ENCODE peak calls at places on chromosomes 4 and X, in nine cellular contexts. One of them, this sample, is unnamed.

GRCh38 chr4:186021461-186022167 is 47.3 kb upstream of the TLR3 start:
- DNase-seq in osteoblast: peak; percentile 90
- DNase-seq in mesendoderm: peak; percentile 78
- DNase-seq in Peyer's patch: no peak
- DNase-seq in gastrocnemius medialis: no peak
- DNase-seq in PC-3: peak; percentile 44
- DNase-seq in neural progenitor cell: peak; percentile 88
- DNase-seq in HCT116: no peak
- DNase-seq in endodermal cell: peak; percentile 85
- DNase-seq in this sample: no peak

GRCh38 chrX:134480061-134480460 is 20.1 kb downstream of the HPRT1 start:
- DNase-seq in endodermal cell: no peak
- DNase-seq in HCT116: no peak
- DNase-seq in mesendoderm: no peak
- DNase-seq in PC-3: no peak
- DNase-seq in gastrocnemius medialis: no peak
- DNase-seq in neural progenitor cell: no peak
- DNase-seq in Peyer's patch: no peak
- DNase-seq in osteoblast: no peak
- DNase-seq in this sample: no peak

GRCh38 chr4:4610672-4611071 is 68.8 kb upstream of the STX18 start:
- DNase-seq in gastrocnemius medialis: no peak
- DNase-seq in Peyer's patch: no peak
- DNase-seq in neural progenitor cell: no peak
- DNase-seq in mesendoderm: no peak
- DNase-seq in endodermal cell: no peak
- DNase-seq in HCT116: no peak
- DNase-seq in osteoblast: no peak
- DNase-seq in PC-3: no peak
- DNase-seq in this sample: no peak

GRCh38 chrX:127085939-127086338 is 266.4 kb downstream of the PRR32 start:
- DNase-seq in gastrocnemius medialis: no peak
- DNase-seq in mesendoderm: no peak
- DNase-seq in Peyer's patch: no peak
- DNase-seq in PC-3: no peak
- DNase-seq in HCT116: no peak
- DNase-seq in osteoblast: no peak
- DNase-seq in neural progenitor cell: no peak
- DNase-seq in endodermal cell: no peak
- DNase-seq in this sample: no peak

GRCh38 chr4:35614120-35614519 is 630.2 kb downstream of the ARAP2 start:
- DNase-seq in gastrocnemius medialis: no peak
- DNase-seq in HCT116: no peak
- DNase-seq in Peyer's patch: no peak
- DNase-seq in PC-3: no peak
- DNase-seq in mesendoderm: no peak
- DNase-seq in neural progenitor cell: no peak
- DNase-seq in osteoblast: no peak
- DNase-seq in endodermal cell: no peak
- DNase-seq in this sample: no peak

GRCh38 chr4:73669410-73670183 is 49.4 kb upstream of the RASSF6 start:
- DNase-seq in HCT116: no peak
- DNase-seq in PC-3: no peak
- DNase-seq in gastrocnemius medialis: no peak
- DNase-seq in mesendoderm: no peak
- DNase-seq in Peyer's patch: no peak
- DNase-seq in osteoblast: no peak
- DNase-seq in endodermal cell: no peak
- DNase-seq in neural progenitor cell: no peak
- DNase-seq in this sample: no peak

GRCh38 chr4:185524888-185525863 is 10.1 kb downstream of the PDLIM3 start:
- DNase-seq in osteoblast: peak; percentile 62
- DNase-seq in HCT116: no peak
- DNase-seq in Peyer's patch: no peak
- DNase-seq in gastrocnemius medialis: peak; percentile 94
- DNase-seq in mesendoderm: no peak
- DNase-seq in endodermal cell: no peak
- DNase-seq in neural progenitor cell: no peak
- DNase-seq in PC-3: peak; percentile 27
- DNase-seq in this sample: no peak

GRCh38 chr4:39410415-39410814 is 3.7 kb downstream of the KLB start:
- DNase-seq in HCT116: no peak
- DNase-seq in gastrocnemius medialis: no peak
- DNase-seq in osteoblast: peak; percentile 72
- DNase-seq in neural progenitor cell: no peak
- DNase-seq in Peyer's patch: no peak
- DNase-seq in PC-3: peak; percentile 5
- DNase-seq in endodermal cell: no peak
- DNase-seq in mesendoderm: no peak
- DNase-seq in this sample: no peak

GRCh38 chrX:4150259-4150658 is 436.8 kb upstream of the PRKX start:
- DNase-seq in PC-3: no peak
- DNase-seq in endodermal cell: no peak
- DNase-seq in neural progenitor cell: no peak
- DNase-seq in HCT116: no peak
- DNase-seq in Peyer's patch: no peak
- DNase-seq in osteoblast: no peak
- DNase-seq in mesendoderm: no peak
- DNase-seq in gastrocnemius medialis: no peak
- DNase-seq in this sample: no peak

GRCh38 chrX:154719132-154719675 is 31.7 kb downstream of the GAB3 start:
- DNase-seq in HCT116: no peak
- DNase-seq in gastrocnemius medialis: no peak
- DNase-seq in neural progenitor cell: no peak
- DNase-seq in endodermal cell: no peak
- DNase-seq in PC-3: peak; percentile 81
- DNase-seq in osteoblast: peak; percentile 79
- DNase-seq in Peyer's patch: no peak
- DNase-seq in mesendoderm: no peak
- DNase-seq in this sample: no peak

DNA sequence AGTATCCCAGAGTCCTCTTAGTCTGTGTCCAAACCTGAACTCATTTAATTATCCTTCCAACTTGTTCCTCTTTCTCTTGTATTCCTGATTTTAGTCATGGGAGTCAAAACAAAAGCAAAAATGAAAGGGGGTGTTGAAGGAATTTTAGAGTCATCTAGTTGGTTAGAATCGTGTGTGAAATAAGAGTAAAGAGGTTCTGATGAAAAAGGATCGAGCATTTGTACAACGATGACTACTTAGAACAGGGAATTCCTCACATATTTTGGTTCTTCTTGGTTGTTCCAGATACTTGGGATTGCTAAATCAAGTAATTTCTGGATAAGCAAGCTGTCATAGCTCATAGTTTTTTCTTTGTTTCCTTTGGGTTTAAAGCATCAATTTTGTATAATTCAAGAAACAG is 194.4 kb downstream of the BCOR start:
- DNase-seq in Peyer's patch: no peak
- DNase-seq in mesendoderm: no peak
- DNase-seq in neural progenitor cell: no peak
- DNase-seq in HCT116: no peak
- DNase-seq in gastrocnemius medialis: no peak
- DNase-seq in PC-3: peak; percentile 25
- DNase-seq in osteoblast: no peak
- DNase-seq in endodermal cell: no peak
- DNase-seq in this sample: no peak
- H3K4me1 ChIP-seq in Peyer's patch: no peaks in the 10 kb centered on the region
- H3K4me1 ChIP-seq in mesendoderm: no peaks in the 10 kb centered on the region
- H3K4me1 ChIP-seq in neural progenitor cell: peaks cover 30% of the 10 kb centered on the region
- H3K4me1 ChIP-seq in HCT116: peaks cover 6% of the 10 kb centered on the region
- H3K4me1 ChIP-seq in gastrocnemius medialis: peaks cover 13% of the 10 kb centered on the region
- H3K4me1 ChIP-seq in PC-3: peaks cover 61% of the 10 kb centered on the region
- H3K4me1 ChIP-seq in osteoblast: peaks cover 47% of the 10 kb centered on the region
- H3K4me1 ChIP-seq in endodermal cell: no peaks in the 10 kb centered on the region
- H3K4me1 ChIP-seq in this sample: peaks cover 8% of the 10 kb centered on the region

DNA sequence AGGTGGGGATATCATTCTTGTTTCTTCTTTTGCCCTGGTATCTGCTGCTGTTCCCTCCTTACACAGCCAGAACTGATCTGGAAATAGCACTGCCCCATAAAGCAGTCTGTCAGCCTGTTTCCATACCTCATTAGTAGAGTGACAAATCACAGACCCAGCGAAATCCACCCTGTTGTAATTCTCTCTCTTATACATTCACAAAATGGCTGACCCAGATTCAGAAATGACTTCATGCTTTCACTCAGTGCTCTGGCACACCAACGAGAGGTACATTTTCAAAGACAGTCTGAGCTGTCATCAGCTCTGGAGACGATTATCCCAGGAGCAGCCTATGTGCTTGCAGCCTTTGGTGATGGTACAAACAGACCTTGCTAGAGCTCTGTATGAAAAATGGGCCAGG is 164.6 kb downstream of the AFF2 start:
- DNase-seq in endodermal cell: no peak
- DNase-seq in osteoblast: no peak
- DNase-seq in Peyer's patch: no peak
- DNase-seq in HCT116: no peak
- DNase-seq in mesendoderm: no peak
- DNase-seq in gastrocnemius medialis: no peak
- DNase-seq in PC-3: no peak
- DNase-seq in neural progenitor cell: no peak
- DNase-seq in this sample: no peak
- H3K4me1 ChIP-seq in endodermal cell: no peaks in the 10 kb centered on the region
- H3K4me1 ChIP-seq in osteoblast: no peaks in the 10 kb centered on the region
- H3K4me1 ChIP-seq in Peyer's patch: no peaks in the 10 kb centered on the region
- H3K4me1 ChIP-seq in HCT116: no peaks in the 10 kb centered on the region
- H3K4me1 ChIP-seq in mesendoderm: no peaks in the 10 kb centered on the region
- H3K4me1 ChIP-seq in gastrocnemius medialis: no peaks in the 10 kb centered on the region
- H3K4me1 ChIP-seq in PC-3: no peaks in the 10 kb centered on the region
- H3K4me1 ChIP-seq in neural progenitor cell: no peaks in the 10 kb centered on the region
- H3K4me1 ChIP-seq in this sample: no peaks in the 10 kb centered on the region

DNA sequence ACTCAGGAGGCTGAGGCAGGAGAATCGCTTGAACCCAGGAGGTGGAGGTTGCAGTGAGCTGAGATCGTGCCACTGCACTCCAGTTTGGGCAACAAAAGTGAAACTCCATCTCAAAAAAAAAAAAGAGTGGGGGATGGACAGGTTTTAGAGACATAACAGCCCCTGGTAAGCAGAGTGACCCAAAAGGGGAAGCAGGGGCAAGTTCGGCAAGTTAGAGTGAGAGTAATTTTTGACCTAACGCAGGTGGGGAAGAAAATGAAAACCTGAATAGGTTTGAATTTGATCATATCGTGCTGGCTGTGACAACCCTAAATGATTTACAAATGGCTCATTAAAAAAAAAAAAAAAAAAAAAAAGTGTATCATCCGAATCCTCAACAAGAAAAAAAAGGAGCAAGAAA is 25.7 kb upstream of the TMEM131L start:
- DNase-seq in neural progenitor cell: no peak
- DNase-seq in Peyer's patch: no peak
- DNase-seq in endodermal cell: no peak
- DNase-seq in mesendoderm: no peak
- DNase-seq in gastrocnemius medialis: no peak
- DNase-seq in osteoblast: no peak
- DNase-seq in PC-3: no peak
- DNase-seq in HCT116: no peak
- DNase-seq in this sample: no peak
- H3K4me1 ChIP-seq in neural progenitor cell: peaks cover 7% of the 10 kb centered on the region
- H3K4me1 ChIP-seq in Peyer's patch: peaks cover 4% of the 10 kb centered on the region
- H3K4me1 ChIP-seq in endodermal cell: no peaks in the 10 kb centered on the region
- H3K4me1 ChIP-seq in mesendoderm: no peaks in the 10 kb centered on the region
- H3K4me1 ChIP-seq in gastrocnemius medialis: peaks cover 7% of the 10 kb centered on the region
- H3K4me1 ChIP-seq in osteoblast: no peaks in the 10 kb centered on the region
- H3K4me1 ChIP-seq in PC-3: no peaks in the 10 kb centered on the region
- H3K4me1 ChIP-seq in HCT116: no peaks in the 10 kb centered on the region
- H3K4me1 ChIP-seq in this sample: no peaks in the 10 kb centered on the region

GRCh38 chr4:7890635-7891393 is 48.8 kb downstream of the AFAP1 start:
- DNase-seq in neural progenitor cell: no peak
- DNase-seq in osteoblast: peak; percentile 83
- DNase-seq in HCT116: no peak
- DNase-seq in endodermal cell: no peak
- DNase-seq in gastrocnemius medialis: no peak
- DNase-seq in mesendoderm: peak; percentile 67
- DNase-seq in Peyer's patch: no peak
- DNase-seq in PC-3: peak; percentile 75
- DNase-seq in this sample: no peak
- H3K4me1 ChIP-seq in neural progenitor cell: peaks cover 4% of the 10 kb centered on the region
- H3K4me1 ChIP-seq in osteoblast: peaks cover 65% of the 10 kb centered on the region
- H3K4me1 ChIP-seq in HCT116: peaks cover 5% of the 10 kb centered on the region
- H3K4me1 ChIP-seq in endodermal cell: no peaks in the 10 kb centered on the region
- H3K4me1 ChIP-seq in gastrocnemius medialis: no peaks in the 10 kb centered on the region
- H3K4me1 ChIP-seq in mesendoderm: peaks cover 9% of the 10 kb centered on the region
- H3K4me1 ChIP-seq in Peyer's patch: no peaks in the 10 kb centered on the region
- H3K4me1 ChIP-seq in PC-3: peaks cover 34% of the 10 kb centered on the region
- H3K4me1 ChIP-seq in this sample: peaks cover 13% of the 10 kb centered on the region

This sample was measured in tibial nerve.